ENCODE peak calls at places on chromosome 15, in four cellular contexts. H is WTC11, E is HepG2, T is K562. Z is an unnamed sample.

GRCh38 chr15:83053151-83053550 is 13.9 kb downstream of the BTBD1 start:
- DNase-seq in H (no peak), E (no peak), T (no peak), Z (no peak)

GRCh38 chr15:101057841-101058407 is 138.8 kb downstream of the LRRK1 start:
- DNase-seq in H (no peak), E (no peak), T (no peak), Z (peak)

GRCh38 chr15:97881568-97881967 is 78.9 kb upstream of the ARRDC4 start:
- DNase-seq in H (no peak), E (no peak), T (no peak), Z (no peak)

GRCh38 chr15:74270854-74271520 is 34.9 kb downstream of the CCDC33 start:
- DNase-seq in H (no peak), E (no peak), T (no peak), Z (no peak)

GRCh38 chr15:44314512-44314911 is 26.0 kb downstream of the GOLM2 start:
- DNase-seq in H (no peak), E (no peak), T (no peak), Z (no peak)

GRCh38 chr15:82771789-82772607 is 33.9 kb downstream of the FSD2 start:
- DNase-seq in H (no peak), E (no peak), T (no peak), Z (no peak)

GRCh38 chr15:48352474-48353072 is 21.3 kb downstream of the DUT start:
- DNase-seq in H (peak), E (peak), T (peak), Z (peak)

GRCh38 chr15:79282371-79283251 is at the start of gene ANKRD34C:
- DNase-seq in H (peak), E (no peak), T (no peak), Z (peak)

GRCh38 chr15:101242160-101242998 is 9.5 kb downstream of the CHSY1 start:
- DNase-seq in H (no peak), E (no peak), T (no peak), Z (no peak)

GRCh38 chr15:40249477-40250303 is 10.8 kb downstream of the PAK6 start:
- DNase-seq in H (peak), E (no peak), T (no peak), Z (peak)

GRCh38 chr15:57610130-57610529 is 18.4 kb downstream of the MYZAP start:
- DNase-seq in H (no peak), E (no peak), T (no peak), Z (no peak)

GRCh38 chr15:69272139-69272538 is 26.6 kb upstream of the PAQR5 start:
- DNase-seq in H (no peak), E (no peak), T (no peak), Z (no peak)

GRCh38 chr15:73165844-73166243 is 113.6 kb downstream of the NEO1 start:
- DNase-seq in H (no peak), E (peak), T (no peak), Z (no peak)

GRCh38 chr15:52143862-52144261 is 31.3 kb upstream of the BCL2L10 start:
- DNase-seq in H (no peak), E (peak), T (peak), Z (no peak)

GRCh38 chr15:52261498-52262242 is 33.9 kb downstream of the MYO5C start:
- DNase-seq in H (peak), E (no peak), T (no peak), Z (peak)

GRCh38 chr15:49155834-49156627 is 632 bp upstream of the COPS2 start:
- DNase-seq in H (no peak), E (peak), T (no peak), Z (peak)

GRCh38 chr15:99511865-99512632 is 53.7 kb upstream of the MEF2A start:
- DNase-seq in H (no peak), E (no peak), T (no peak), Z (no peak)

GRCh38 chr15:60993948-60994347 is 235.2 kb downstream of the RORA start:
- DNase-seq in H (no peak), E (no peak), T (no peak), Z (no peak)

GRCh38 chr15:77027111-77027696 is 32.3 kb downstream of the PSTPIP1 start:
- DNase-seq in H (peak), E (no peak), T (no peak), Z (peak)

GRCh38 chr15:89482139-89482538 is 14.2 kb downstream of the RHCG start:
- DNase-seq in H (no peak), E (no peak), T (no peak), Z (no peak)

GRCh38 chr15:79973445-79974180 is 2.6 kb upstream of the BCL2A1 start:
- DNase-seq in H (no peak), E (no peak), T (no peak), Z (no peak)

GRCh38 chr15:98134875-98135274 is 174.4 kb downstream of the ARRDC4 start:
- DNase-seq in H (no peak), E (no peak), T (no peak), Z (no peak)

GRCh38 chr15:66751579-66751978 is 49.5 kb downstream of the SMAD6 start:
- DNase-seq in H (no peak), E (peak), T (no peak), Z (no peak)
- TF ChIP-seq FOXJ3 in H (no peak), E (no peak), T (no peak), Z (no peak)

GRCh38 chr15:63538876-63539275 is 34.5 kb downstream of the USP3 start:
- DNase-seq in H (no peak), E (no peak), T (no peak), Z (no peak)

GRCh38 chr15:63544253-63545026 is 40.0 kb downstream of the USP3 start:
- DNase-seq in H (no peak), E (no peak), T (no peak), Z (no peak)

GRCh38 chr15:63535689-63536088 is 31.3 kb downstream of the USP3 start:
- DNase-seq in H (no peak), E (no peak), T (no peak), Z (no peak)

DNA sequence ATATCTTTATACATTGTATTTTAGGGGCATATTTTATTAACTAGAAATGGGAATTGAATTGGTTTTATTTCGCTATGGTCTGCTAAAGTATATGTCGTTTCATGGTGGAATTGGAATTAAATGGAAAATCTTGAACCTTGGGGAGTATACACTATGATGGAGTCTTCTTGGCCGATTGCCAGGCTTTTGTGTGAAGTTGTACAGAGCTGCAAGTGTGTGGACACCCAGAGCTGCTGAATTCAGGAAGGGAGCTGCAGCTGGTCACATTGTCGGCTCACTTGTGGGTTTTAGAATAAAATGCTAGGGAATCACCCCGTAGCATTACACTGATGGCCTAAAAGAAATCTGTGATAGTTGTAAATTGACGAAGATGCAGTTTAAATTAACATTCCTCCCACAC is 35.1 kb downstream of the USP3 start:
- DNase-seq in H (no peak), E (no peak), T (no peak), Z (no peak)
- TF ChIP-seq FOXJ3 in H (no peak), E (no peak), T (no peak), Z (no peak)

GRCh38 chr15:42129364-42129763 is 27.1 kb downstream of the PLA2G4F start:
- DNase-seq in H (no peak), E (no peak), T (no peak), Z (no peak)

GRCh38 chr15:42131826-42132806 is 24.3 kb downstream of the PLA2G4F start:
- DNase-seq in H (no peak), E (no peak), T (no peak), Z (no peak)

GRCh38 chr15:42133356-42133755 is 23.1 kb downstream of the PLA2G4F start:
- DNase-seq in H (no peak), E (no peak), T (no peak), Z (no peak)

GRCh38 chr15:42130246-42130986 is 26.0 kb downstream of the PLA2G4F start:
- DNase-seq in H (no peak), E (no peak), T (no peak), Z (no peak)

DNA sequence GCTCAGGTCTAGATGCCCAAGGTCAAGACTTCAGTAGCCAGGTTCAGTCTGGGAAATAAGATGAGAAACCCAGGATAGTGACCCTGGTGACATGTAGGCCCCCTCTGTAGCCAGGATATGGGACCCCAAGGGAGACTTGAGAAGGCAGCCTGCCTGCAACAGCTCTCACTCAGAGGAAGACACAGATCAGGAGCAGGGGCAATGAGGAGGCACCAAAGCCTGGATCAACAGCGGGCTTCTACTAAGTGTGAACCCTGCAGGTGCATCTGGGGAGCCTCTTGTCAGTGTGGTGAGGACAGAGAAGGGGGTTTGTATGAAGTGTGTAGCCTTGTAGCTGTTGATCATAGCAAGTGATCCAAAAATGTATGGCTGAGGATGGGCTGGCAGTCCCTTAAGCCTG is 25.4 kb downstream of the PLA2G4F start:
- DNase-seq in H (no peak), E (no peak), T (no peak), Z (no peak)
- TF ChIP-seq FOXJ3 in H (no peak), E (no peak), T (no peak), Z (no peak)

GRCh38 chr15:32030795-32031194 is 480 bp downstream of the CHRNA7 start:
- DNase-seq in H (peak), E (no peak), T (no peak), Z (peak)

GRCh38 chr15:32033186-32033890 is 3.0 kb downstream of the CHRNA7 start:
- DNase-seq in H (no peak), E (no peak), T (no peak), Z (no peak)

GRCh38 chr15:32029409-32029861 is 880 bp upstream of the CHRNA7 start:
- DNase-seq in H (peak), E (no peak), T (no peak), Z (peak)

GRCh38 chr15:32028921-32029320 is 1.4 kb upstream of the CHRNA7 start:
- DNase-seq in H (peak), E (no peak), T (no peak), Z (peak)

DNA sequence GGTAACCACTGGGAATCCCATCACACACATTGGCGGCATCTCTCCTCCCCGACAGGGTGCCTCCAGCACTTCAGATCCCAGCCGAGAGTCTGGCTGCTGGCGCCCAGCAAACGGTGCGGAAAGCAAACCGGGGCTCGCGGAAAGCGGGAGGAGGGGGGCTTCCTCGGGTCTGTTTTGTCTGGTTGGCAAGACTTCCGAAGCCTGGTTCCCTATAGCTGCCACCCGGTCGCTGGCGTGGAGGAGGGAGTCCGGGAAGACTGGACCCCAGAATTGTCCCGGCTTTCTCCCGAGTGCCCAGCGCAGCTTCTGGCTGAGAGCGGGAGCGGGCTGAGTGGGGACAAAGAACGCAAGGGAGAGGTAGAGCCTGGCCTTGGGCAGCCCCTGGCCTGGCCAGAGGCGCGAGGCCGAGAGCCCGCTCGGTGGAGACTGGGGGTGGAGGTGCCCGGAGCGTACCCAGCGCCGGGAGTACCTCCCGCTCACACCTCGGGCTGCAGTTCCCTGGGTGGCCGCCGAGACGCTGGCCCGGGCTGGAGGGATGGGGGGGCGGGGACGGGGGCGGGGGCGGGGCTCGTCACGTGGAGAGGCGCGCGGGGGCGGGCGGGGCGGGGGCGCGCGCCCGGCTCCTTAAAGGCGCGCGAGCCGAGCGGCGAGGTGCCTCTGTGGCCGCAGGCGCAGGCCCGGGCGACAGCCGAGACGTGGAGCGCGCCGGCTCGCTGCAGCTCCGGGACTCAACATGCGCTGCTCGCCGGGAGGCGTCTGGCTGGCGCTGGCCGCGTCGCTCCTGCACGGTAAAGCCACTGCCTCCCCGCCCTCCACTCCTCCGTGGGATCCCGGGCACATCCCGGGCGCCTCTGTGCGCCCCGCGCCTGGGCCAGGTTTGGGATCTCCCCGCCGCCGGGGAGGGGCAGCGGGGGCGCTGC is at the start of gene CHRNA7:
- DNase-seq in H (peak), E (peak), T (peak), Z (peak)
- TF ChIP-seq FOXJ3 in H (no peak), E (no peak), T (no peak), Z (no peak)